ENCODE peak calls at places on chromosomes 6 and 20, in nine cellular contexts. V is GM12865; T is GM23338; P is NCI-H510A treated with DMSO at 0.1 percent for 48 hours; L is stimulated activated CD8-positive, alpha-beta memory T cell treated with anti-CD3 and anti-CD28 coated beads, Interleukin-15, amount 100 ng/mL, for 4 hours; M is A673; Y is NCI-H774; A is heart right ventricle; F is head of caudate nucleus. S is an unnamed sample.

GRCh38 chr6:107599043-107599442 is 109.1 kb downstream of the SOBP start:
- DNase-seq in V (no peak), T (no peak), P (no peak), L (no peak), M (no peak), Y (no peak), A (no peak), F (no peak), S (no peak)

GRCh38 chr6:63745784-63746183 is 110.2 kb downstream of the PHF3 start:
- DNase-seq in V (no peak), T (no peak), P (no peak), L (no peak), M (no peak), Y (no peak), A (no peak), F (no peak), S (no peak)

GRCh38 chr20:4233520-4233919 is 218.2 kb upstream of the RNF24 start:
- DNase-seq in V (peak; percentile 10), T (peak; percentile 17), P (no peak), L (no peak), M (no peak), Y (no peak), A (no peak), F (no peak), S (no peak)

GRCh38 chr6:16200231-16200941 is 38.0 kb upstream of the GMPR start:
- DNase-seq in V (no peak), T (no peak), P (no peak), L (no peak), M (no peak), Y (no peak), A (no peak), F (no peak), S (no peak)

GRCh38 chr20:39885975-39886649 is 802.9 kb downstream of the MAFB start:
- DNase-seq in V (peak; percentile 66), T (peak; percentile 94), P (no peak), L (no peak), M (peak; percentile 86), Y (no peak), A (peak; percentile 69), F (peak; percentile 33), S (no peak)

GRCh38 chr20:45899041-45899835 is 8.1 kb downstream of the CTSA start:
- DNase-seq in V (no peak), T (no peak), P (no peak), L (no peak), M (no peak), Y (no peak), A (no peak), F (no peak), S (no peak)

GRCh38 chr20:32877507-32877906 is 18.8 kb downstream of the EFCAB8 start:
- DNase-seq in V (no peak), T (peak; percentile 60), P (no peak), L (no peak), M (no peak), Y (no peak), A (no peak), F (no peak), S (no peak)

GRCh38 chr6:6646384-6646783 is 57.9 kb downstream of the LY86 start:
- DNase-seq in V (no peak), T (no peak), P (no peak), L (no peak), M (no peak), Y (no peak), A (no peak), F (no peak), S (no peak)

GRCh38 chr6:145704153-145704781 is 31.1 kb downstream of the EPM2A start:
- DNase-seq in V (no peak), T (peak; percentile 32), P (no peak), L (no peak), M (peak; percentile 54), Y (no peak), A (no peak), F (no peak), S (no peak)

GRCh38 chr20:53165452-53165851 is 193.3 kb downstream of the TSHZ2 start:
- DNase-seq in V (no peak), T (no peak), P (no peak), L (no peak), M (no peak), Y (no peak), A (no peak), F (no peak), S (no peak)